ENCODE peak calls at places on chromosomes 12 and 14, in five cellular contexts. H, F, D, K and U are unnamed samples.

GRCh38 chr12:109760930-109761630 is 47.5 kb downstream of the FAM222A start:
- DNase-seq in D (no peak), H (no peak), F (no peak), K (no peak), U (no peak)

GRCh38 chr12:53328043-53328435 is 6.6 kb upstream of the AAAS start:
- DNase-seq in F (peak), K (no peak), D (no peak), H (no peak), U (no peak)

GRCh38 chr12:84911331-84912190 is 1.0 kb downstream of the SLC6A15 start:
- DNase-seq in H (no peak), F (no peak), D (no peak), K (peak), U (peak)

GRCh38 chr14:88179725-88180124 is 143.3 kb downstream of the KCNK10 start:
- DNase-seq in K (no peak), D (no peak), F (no peak), H (no peak), U (no peak)

GRCh38 chr12:30701056-30701455 is 5.4 kb upstream of the IPO8 start:
- DNase-seq in D (no peak), H (no peak), F (no peak), K (no peak), U (peak)

GRCh38 chr12:115872919-115873357 is 404.6 kb downstream of the MED13L start:
- DNase-seq in K (no peak), F (no peak), D (no peak), H (peak), U (no peak)

GRCh38 chr12:74963867-74964331 is 245.7 kb downstream of the KCNC2 start:
- DNase-seq in K (no peak), F (no peak), H (no peak), D (no peak), U (no peak)

GRCh38 chr12:50925342-50925651 is 27.0 kb upstream of the HIGD1C start:
- DNase-seq in D (no peak), H (no peak), K (no peak), F (no peak), U (no peak)

GRCh38 chr12:127555071-127555470 is 711.9 kb upstream of the TMEM132C start:
- DNase-seq in D (no peak), F (no peak), H (no peak), K (no peak), U (no peak)

GRCh38 chr12:114902665-114903393 is 218.9 kb upstream of the TBX3 start:
- DNase-seq in F (no peak), D (no peak), H (no peak), K (no peak), U (peak)

GRCh38 chr12:62256408-62257079 is 3.7 kb upstream of the USP15 start:
- DNase-seq in F (peak), K (no peak), H (no peak), D (no peak), U (peak)

GRCh38 chr12:89364631-89365030 is 12.3 kb upstream of the DUSP6 start:
- DNase-seq in F (no peak), D (no peak), H (no peak), K (no peak), U (no peak)

GRCh38 chr14:80504781-80505180 is 293.5 kb upstream of the DIO2 start:
- DNase-seq in F (no peak), K (no peak), D (no peak), H (no peak), U (peak)

GRCh38 chr12:86697916-86698315 is 441.7 kb upstream of the MGAT4C start:
- DNase-seq in K (no peak), H (no peak), D (no peak), F (no peak), U (no peak)

GRCh38 chr12:128971802-128972201 is 118.5 kb downstream of the GLT1D1 start:
- DNase-seq in K (no peak), F (no peak), D (no peak), H (no peak), U (no peak)

GRCh38 chr14:72172075-72172474 is 239.8 kb downstream of the RGS6 start:
- DNase-seq in F (no peak), D (no peak), K (no peak), H (no peak), U (no peak)

GRCh38 chr12:46365951-46366379 is 6.6 kb downstream of the SLC38A2 start:
- DNase-seq in D (no peak), H (no peak), K (no peak), F (no peak), U (no peak)

GRCh38 chr12:34396006-34396860 is 373.9 kb downstream of the ALG10 start:
- DNase-seq in D (no peak), H (no peak), K (no peak), F (no peak), U (no peak)

DNA sequence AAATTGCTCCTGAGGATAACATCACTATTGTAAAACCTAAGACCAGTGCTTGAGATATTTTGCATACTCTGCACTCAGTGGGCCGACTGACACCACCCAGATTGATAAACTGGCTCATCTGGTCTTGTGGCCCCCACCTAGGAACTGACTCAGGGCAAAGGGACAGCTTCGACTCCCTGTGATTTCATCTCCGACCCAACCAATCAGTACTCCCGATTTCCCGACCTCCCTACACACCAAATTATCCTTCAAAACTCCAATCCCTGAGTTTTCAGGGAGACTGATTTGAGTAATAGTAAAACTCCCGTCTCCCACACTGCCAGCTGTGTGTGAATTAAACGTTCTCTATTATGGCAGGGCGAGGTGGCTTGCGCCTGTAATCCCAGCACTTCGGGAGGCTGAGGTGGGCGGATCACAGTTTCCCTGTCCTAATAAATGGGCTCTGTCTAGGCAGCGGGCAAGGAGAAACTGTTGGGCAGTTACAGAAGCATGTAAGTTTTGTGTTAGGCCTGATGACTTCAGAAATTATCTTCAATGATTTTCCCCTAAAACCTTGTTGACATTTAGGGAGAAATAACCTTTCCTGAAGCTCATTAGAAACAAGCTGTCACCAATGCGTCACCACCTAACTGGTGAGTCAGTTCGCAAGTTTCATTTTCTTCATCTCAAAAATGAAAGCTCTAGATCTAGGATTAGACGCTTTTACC is 5.3 kb upstream of the UBC start:
- DNase-seq in F (no peak), K (no peak), D (peak), H (no peak), U (peak)
- TF ChIP-seq CEBPB in F (no peak), K (no peak), D (no peak), H (no peak), U (no peak)

GRCh38 chr14:105517096-105517495 is 9.3 kb upstream of the TMEM121 start:
- DNase-seq in K (no peak), H (no peak), D (no peak), F (no peak), U (no peak)

GRCh38 chr14:105525326-105525725 is 1.1 kb upstream of the TMEM121 start:
- DNase-seq in D (no peak), K (no peak), F (no peak), H (no peak), U (no peak)

GRCh38 chr14:105525861-105526780 is at the start of gene TMEM121:
- DNase-seq in H (no peak), K (no peak), D (no peak), F (peak), U (no peak)

DNA sequence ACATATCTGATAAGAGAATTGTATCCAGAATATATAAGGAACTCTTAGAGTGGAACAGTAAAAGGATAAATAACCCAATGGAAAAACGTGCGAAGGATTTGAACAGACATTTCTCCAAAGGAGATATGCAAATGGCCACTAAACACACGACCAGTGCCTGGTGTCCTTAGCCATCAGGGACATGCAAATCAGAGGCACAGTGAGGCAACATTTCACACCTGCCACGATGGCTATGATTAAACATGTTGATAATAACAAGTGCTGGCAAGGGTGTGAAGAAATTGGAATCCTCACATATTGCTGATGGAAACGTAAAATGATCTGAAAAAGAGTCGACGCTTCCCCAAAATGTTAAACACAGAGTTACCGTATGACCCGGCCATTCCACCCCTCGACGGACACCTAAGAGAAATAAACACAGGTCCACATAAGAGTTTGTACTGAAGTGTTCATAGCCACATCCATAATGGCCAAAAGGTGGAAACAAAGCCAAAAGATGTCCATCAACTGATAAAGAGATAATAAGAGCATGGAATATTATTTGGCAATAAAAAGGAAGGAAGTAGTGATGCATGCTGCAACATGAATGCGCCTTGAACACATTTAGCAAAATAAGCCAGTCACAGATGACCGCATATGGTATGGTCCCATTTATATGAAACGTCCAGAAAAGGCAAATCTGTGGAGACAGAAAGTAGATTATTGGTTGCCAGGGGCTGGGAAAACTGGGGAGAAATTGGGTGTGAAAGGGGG is 6.3 kb upstream of the TMEM121 start:
- DNase-seq in H (no peak), D (no peak), F (no peak), K (no peak), U (no peak)
- TF ChIP-seq CEBPB in H (no peak), D (no peak), F (no peak), K (no peak), U (no peak)

DNA sequence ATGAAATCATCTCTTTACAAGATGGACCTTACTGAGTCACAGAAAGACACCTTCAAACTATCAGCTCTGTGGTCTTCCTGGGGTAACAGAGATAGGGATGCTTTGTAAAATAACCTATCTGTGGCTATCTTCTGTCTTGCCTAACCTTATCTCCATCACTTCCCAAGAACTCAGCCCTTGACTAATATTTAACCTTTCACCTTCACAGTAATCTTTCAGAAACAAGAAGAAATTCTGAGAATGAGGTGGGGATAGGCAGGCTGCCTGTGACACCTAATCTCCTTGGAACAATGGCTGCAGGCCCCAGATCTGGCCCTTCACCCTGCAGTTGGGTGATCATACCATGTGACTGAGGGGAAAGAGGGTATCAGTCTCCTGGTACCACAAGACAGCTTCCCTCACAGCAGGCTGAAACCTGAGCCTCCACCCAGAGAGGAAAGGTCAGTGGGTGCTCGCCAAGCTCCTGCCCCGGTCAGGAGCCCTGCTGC is 27.4 kb upstream of the CEBPE start:
- DNase-seq in D (no peak), K (no peak), F (peak), H (no peak), U (no peak)
- TF ChIP-seq CEBPB in D (no peak), K (no peak), F (peak), H (no peak), U (no peak)

GRCh38 chr12:107236824-107237467 is 143.6 kb upstream of the CRY1 start:
- DNase-seq in D (no peak), K (no peak), H (no peak), F (no peak), U (peak)
- TF ChIP-seq CEBPB in D (no peak), K (no peak), H (no peak), F (no peak), U (no peak)

DNA sequence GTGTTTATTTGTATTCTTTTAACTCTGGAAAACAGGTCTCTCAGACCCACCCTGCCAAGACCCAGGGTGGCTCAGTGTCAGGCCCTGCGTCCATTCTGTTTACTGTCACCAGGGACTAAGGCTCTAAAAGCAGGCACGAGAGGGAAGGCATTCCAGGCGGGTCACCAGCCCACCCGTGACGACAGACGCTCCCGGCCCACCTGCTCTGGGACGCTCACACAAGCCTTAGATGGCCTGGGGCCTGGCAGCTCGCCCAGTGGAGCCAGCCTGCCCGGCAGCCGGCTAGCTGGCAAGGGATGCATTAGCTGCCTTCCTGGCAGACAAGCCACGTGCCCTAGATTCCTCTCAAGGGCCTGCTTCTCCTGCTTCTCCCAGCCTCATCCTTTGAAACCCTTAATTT is 9.2 kb upstream of the NUAK1 start:
- DNase-seq in K (no peak), F (no peak), D (no peak), H (no peak), U (no peak)
- TF ChIP-seq CEBPB in K (no peak), F (no peak), D (no peak), H (no peak), U (no peak)

DNA sequence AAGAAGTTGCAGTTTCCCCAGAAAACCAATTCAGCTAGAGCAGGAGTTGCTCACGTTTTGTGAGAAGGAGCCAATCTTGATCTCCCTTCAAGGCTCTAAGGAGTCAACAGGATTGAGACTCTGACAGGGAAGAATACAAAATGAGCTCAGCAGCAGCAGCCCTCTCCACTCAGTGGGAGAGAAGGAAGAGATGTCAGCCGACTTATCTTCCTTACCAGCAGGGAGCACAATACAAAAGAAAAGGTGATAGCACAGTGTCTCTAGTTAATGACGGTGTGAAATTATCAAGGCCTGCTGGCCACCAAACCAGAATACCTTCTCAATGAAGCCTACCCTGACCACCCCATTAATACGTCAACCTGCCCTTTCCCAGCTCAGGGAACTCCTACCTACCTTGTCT is 223.6 kb upstream of the TMPO start:
- DNase-seq in D (no peak), F (no peak), K (no peak), H (no peak), U (no peak)
- TF ChIP-seq CEBPB in D (no peak), F (no peak), K (no peak), H (no peak), U (no peak)

DNA sequence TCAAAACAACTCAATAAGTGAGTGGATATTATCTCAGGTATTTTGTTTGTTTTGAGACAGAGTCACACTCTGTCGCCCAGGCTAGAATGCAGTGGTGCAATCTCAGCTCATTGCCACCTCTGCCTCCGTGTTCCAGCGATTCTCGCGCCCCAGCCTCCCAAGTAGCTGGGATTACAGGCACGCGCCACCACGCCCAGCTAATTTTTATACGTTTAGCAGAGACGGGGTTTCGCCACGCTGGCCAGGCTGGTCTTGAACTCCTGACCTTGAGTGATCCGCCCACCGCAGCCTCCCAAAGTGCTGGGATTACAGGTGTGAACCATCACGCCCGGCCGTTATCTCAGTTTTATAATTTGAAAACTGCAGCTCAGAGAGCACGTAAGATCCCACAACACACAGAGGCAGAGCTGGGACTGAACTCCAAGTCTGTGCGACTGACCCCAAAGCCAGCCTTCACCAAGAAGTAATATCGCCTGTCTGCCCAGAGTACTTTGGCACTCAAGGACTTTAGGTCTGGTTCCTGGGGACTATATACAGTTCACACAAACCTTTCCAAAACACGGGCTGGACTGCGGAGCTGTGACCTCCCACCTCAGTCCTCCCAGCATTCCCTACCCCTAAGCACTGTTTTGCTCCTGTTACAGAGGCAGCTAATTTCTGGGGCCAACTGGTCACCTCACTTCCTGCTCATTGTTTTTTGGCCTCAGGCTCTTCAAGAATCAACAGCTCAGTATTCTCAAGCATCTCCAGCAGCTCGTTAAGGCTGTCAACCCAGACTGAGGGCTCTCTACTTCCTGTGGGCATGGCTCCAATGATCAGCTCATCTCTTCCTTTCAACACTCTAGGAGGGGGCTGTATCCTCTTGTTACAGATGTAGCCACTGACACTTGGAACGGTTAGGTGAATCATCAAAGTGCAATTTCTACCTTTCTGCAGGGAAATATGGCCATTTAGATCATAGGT is 22.5 kb downstream of the TESC start:
- DNase-seq in D (no peak), F (no peak), K (no peak), H (no peak), U (no peak)
- TF ChIP-seq CEBPB in D (no peak), F (no peak), K (no peak), H (no peak), U (no peak)